ENCODE peak calls at places on chromosomes 7 and 10, in ten cellular contexts. I is iris pigment epithelial cell; L is naive B cell; Q is NCI-H510A; U is NCI-H2171 treated with DMSO at 0.1 percent for 48 hours; Y is ovary; K is effector CD4-positive, alpha-beta T cell; X is uterus; M is GM13976; G is fibroblast of gingiva. R is an unnamed sample.

GRCh38 chr10:43689618-43689954 is 40.9 kb upstream of the ZNF32 start:
- DNase-seq in K (no peak), G (peak), Q (no peak), I (peak), U (no peak), X (peak), L (no peak), Y (peak), M (peak), R (peak)

GRCh38 chr7:139526578-139527544 is 3.4 kb downstream of the CLEC2L start:
- DNase-seq in M (no peak), K (no peak), L (no peak), U (no peak), X (peak), I (peak), Q (no peak), G (peak), Y (no peak), R (no peak)

GRCh38 chr10:3783721-3784432 is 1.1 kb downstream of the KLF6 start:
- DNase-seq in Q (no peak), L (no peak), Y (peak), M (no peak), I (peak), G (peak), U (peak), K (peak), X (peak), R (peak)

GRCh38 chr10:129756912-129757861 is 206.9 kb downstream of the EBF3 start:
- DNase-seq in M (no peak), U (peak), Y (no peak), I (no peak), K (no peak), Q (no peak), X (peak), G (no peak), L (no peak), R (peak)

GRCh38 chr7:21617916-21618390 is 75.1 kb downstream of the DNAH11 start:
- DNase-seq in Y (peak), K (no peak), I (peak), G (peak), X (no peak), M (no peak), L (no peak), U (no peak), Q (no peak), R (no peak)

GRCh38 chr10:9608592-9608991 is 1409.1 kb upstream of the CELF2 start:
- DNase-seq in I (peak), Q (no peak), G (no peak), M (no peak), Y (no peak), X (no peak), K (no peak), U (no peak), L (no peak), R (no peak)

GRCh38 chr7:47196106-47196630 is 385.7 kb downstream of the TNS3 start:
- DNase-seq in X (no peak), K (no peak), M (no peak), Y (no peak), I (no peak), Q (no peak), G (no peak), L (no peak), U (no peak), R (no peak)

GRCh38 chr10:14758994-14759664 is 15.6 kb downstream of the FAM107B start:
- DNase-seq in U (no peak), L (no peak), Y (no peak), G (no peak), Q (no peak), M (no peak), I (no peak), K (no peak), X (no peak), R (no peak)

GRCh38 chr7:128830231-128831177 is at the start of gene FLNC:
- DNase-seq in I (peak), U (no peak), L (peak), Q (no peak), G (peak), K (no peak), M (peak), X (peak), Y (peak), R (peak)

R was measured in sciatic nerve.